ENCODE peak calls at places on chromosomes 6 and 20, in six cellular contexts. O is pancreas, X is D721Med, U is GM03348, F is EL, G is IMR-90. L is an unnamed sample.

GRCh38 chr6:162942860-162943259 is 215.1 kb downstream of the PACRG start:
- DNase-seq in U (no peak), G (peak), X (no peak), F (peak), O (no peak), L (no peak)

GRCh38 chr6:106739387-106739786 is 110.0 kb downstream of the QRSL1 start:
- DNase-seq in O (peak), X (no peak), G (no peak), U (no peak), F (peak), L (no peak)

GRCh38 chr6:2061880-2062279 is 183.5 kb downstream of the GMDS start:
- DNase-seq in X (no peak), O (no peak), F (peak), G (no peak), U (no peak), L (no peak)

GRCh38 chr20:3311623-3312022 is 72.6 kb upstream of the SLC4A11 start:
- DNase-seq in O (no peak), F (no peak), G (no peak), U (no peak), X (no peak), L (no peak)

GRCh38 chr6:131182991-131183425 is 47.7 kb downstream of the AKAP7 start:
- DNase-seq in F (peak), O (no peak), X (no peak), U (peak), G (peak), L (no peak)

GRCh38 chr6:291148-291696 is 1.1 kb upstream of the DUSP22 start:
- DNase-seq in G (no peak), F (peak), X (no peak), O (no peak), U (peak), L (no peak)

GRCh38 chr6:8219352-8219943 is 117.1 kb upstream of the EEF1E1 start:
- DNase-seq in X (peak), G (peak), O (no peak), F (peak), U (peak), L (peak)

GRCh38 chr6:166112580-166112979 is 55.1 kb downstream of the TBXT start:
- DNase-seq in O (no peak), F (peak), X (no peak), G (peak), U (peak), L (no peak)

GRCh38 chr20:11529046-11529445 is 388.6 kb upstream of the BTBD3 start:
- DNase-seq in F (no peak), G (no peak), X (no peak), U (no peak), O (no peak), L (no peak)

GRCh38 chr6:109879521-109879920 is 98.6 kb upstream of the GPR6 start:
- DNase-seq in X (no peak), O (no peak), G (no peak), U (no peak), F (no peak), L (no peak)

GRCh38 chr20:5991623-5992441 is 41.4 kb downstream of the MCM8 start:
- DNase-seq in U (peak), F (peak), O (no peak), X (no peak), G (peak), L (no peak)

GRCh38 chr20:17859616-17860232 is 108.9 kb downstream of the SNX5 start:
- DNase-seq in U (no peak), F (no peak), X (no peak), O (no peak), G (no peak), L (no peak)

GRCh38 chr20:46130534-46130933 is 12.4 kb downstream of the CD40 start:
- DNase-seq in X (no peak), U (no peak), F (no peak), O (no peak), G (no peak), L (no peak)

GRCh38 chr6:5059036-5059896 is 25.9 kb upstream of the PPP1R3G start:
- DNase-seq in O (no peak), U (no peak), F (no peak), G (no peak), X (no peak), L (no peak)

GRCh38 chr6:125985522-125985921 is 818 bp upstream of the TRMT11 start:
- DNase-seq in F (no peak), X (no peak), G (no peak), U (no peak), O (no peak), L (no peak)

GRCh38 chr20:51703446-51704287 is 64.5 kb downstream of the ATP9A start:
- DNase-seq in U (no peak), F (no peak), X (no peak), O (no peak), G (no peak), L (no peak)

GRCh38 chr20:46545077-46545826 is 5.2 kb downstream of the OCSTAMP start:
- DNase-seq in X (no peak), U (no peak), G (peak), F (no peak), O (no peak), L (no peak)

GRCh38 chr6:169539176-169539897 is 162.5 kb downstream of the WDR27 start:
- DNase-seq in O (no peak), X (no peak), F (no peak), U (no peak), G (peak), L (no peak)

GRCh38 chr20:46127396-46128010 is 9.4 kb downstream of the CD40 start:
- DNase-seq in U (no peak), F (no peak), O (no peak), X (no peak), G (no peak), L (no peak)

GRCh38 chr6:159943101-159943632 is 25.7 kb upstream of the IGF2R start:
- DNase-seq in F (peak), X (no peak), O (no peak), U (peak), G (peak), L (no peak)

GRCh38 chr6:4611441-4612129 is 164.6 kb upstream of the CDYL start:
- DNase-seq in X (no peak), G (no peak), O (no peak), U (no peak), F (no peak), L (no peak)

GRCh38 chr6:18997375-18997826 is 610.3 kb downstream of the RNF144B start:
- DNase-seq in G (peak), F (peak), U (peak), X (no peak), O (no peak), L (peak)

GRCh38 chr6:170443151-170443662 is 109.9 kb downstream of the PSMB1 start:
- DNase-seq in G (no peak), O (no peak), X (no peak), U (no peak), F (no peak), L (no peak)

GRCh38 chr6:14606353-14606752 is 488.8 kb downstream of the CD83 start:
- DNase-seq in X (no peak), G (no peak), O (no peak), U (no peak), F (no peak), L (no peak)

GRCh38 chr20:38260378-38261053 is at the start of gene KIAA1755:
- DNase-seq in F (no peak), U (peak), X (no peak), G (no peak), O (no peak), L (no peak)

GRCh38 chr6:35754452-35755321 is 17.9 kb downstream of the ARMC12 start:
- DNase-seq in O (no peak), U (no peak), G (peak), X (no peak), F (peak), L (no peak)

GRCh38 chr6:125421853-125422252 is 120.1 kb upstream of the HDDC2 start:
- DNase-seq in G (no peak), O (peak), F (peak), U (no peak), X (no peak), L (no peak)

GRCh38 chr6:31203345-31203979 is 33.0 kb upstream of the POU5F1 start:
- DNase-seq in F (peak), O (no peak), X (no peak), G (peak), U (peak), L (no peak)

GRCh38 chr20:2756056-2756611 is 44.3 kb downstream of the CPXM1 start:
- DNase-seq in O (no peak), X (no peak), U (peak), G (peak), F (peak), L (no peak)

GRCh38 chr6:398558-399078 is 7.1 kb downstream of the IRF4 start:
- DNase-seq in U (no peak), G (no peak), O (no peak), F (no peak), X (no peak), L (no peak)

GRCh38 chr6:5025911-5026819 is 22.3 kb upstream of the RPP40 start:
- DNase-seq in U (peak), O (no peak), F (peak), G (peak), X (no peak), L (no peak)

GRCh38 chr20:4165984-4166725 is 150.8 kb upstream of the RNF24 start:
- DNase-seq in X (no peak), O (no peak), F (no peak), G (no peak), U (no peak), L (no peak)

GRCh38 chr20:47317127-47317895 is 39.2 kb downstream of the ZMYND8 start:
- DNase-seq in F (peak), G (peak), X (no peak), U (peak), O (no peak), L (peak)

GRCh38 chr20:58019027-58019849 is 209.2 kb downstream of the ANKRD60 start:
- DNase-seq in O (no peak), F (peak), U (peak), X (no peak), G (peak), L (no peak)

GRCh38 chr20:366719-367485 is 13.7 kb upstream of the TRIB3 start:
- DNase-seq in F (no peak), O (no peak), U (no peak), X (no peak), G (no peak), L (no peak)

GRCh38 chr6:43627008-43627825 is 1.8 kb downstream of the GTPBP2 start:
- DNase-seq in X (no peak), F (peak), U (peak), O (no peak), G (peak), L (peak)

GRCh38 chr20:63473555-63474449 is 1.3 kb upstream of the KCNQ2 start:
- DNase-seq in U (no peak), F (no peak), G (no peak), O (no peak), X (no peak), L (no peak)

GRCh38 chr6:37658121-37658520 is 39.6 kb downstream of the MDGA1 start:
- DNase-seq in F (no peak), X (no peak), U (no peak), O (no peak), G (no peak), L (no peak)

GRCh38 chr6:113854531-113855499 is 2.3 kb upstream of the MARCKS start:
- DNase-seq in G (peak), U (peak), O (peak), X (peak), F (peak), L (peak)

L was measured in AG09319.